ENCODE peak calls at places on chromosomes 6 and 20, in five cellular contexts. O is activated CD4-positive, CD25-positive, alpha-beta regulatory T cell; P is HAP-1; A is psoas muscle; I is GM18507. Y is an unnamed sample.

GRCh38 chr6:169167581-169168301 is 85.9 kb downstream of the THBS2 start:
- DNase-seq in O (no peak), P (no peak), A (no peak), I (no peak), Y (peak)

GRCh38 chr20:53917145-53918009 is 153.0 kb downstream of the BCAS1 start:
- DNase-seq in O (no peak), P (no peak), A (peak), I (no peak), Y (peak)

GRCh38 chr6:110002676-110003075 is 24.6 kb downstream of the GPR6 start:
- DNase-seq in O (no peak), P (no peak), A (no peak), I (no peak), Y (no peak)

GRCh38 chr20:51198238-51198637 is 175.3 kb upstream of the KCNG1 start:
- DNase-seq in O (no peak), P (no peak), A (no peak), I (no peak), Y (no peak)

GRCh38 chr6:108766886-108767285 is 81.3 kb upstream of the ARMC2 start:
- DNase-seq in O (no peak), P (no peak), A (no peak), I (no peak), Y (no peak)

GRCh38 chr20:53001502-53002301 is 29.5 kb downstream of the TSHZ2 start:
- DNase-seq in O (no peak), P (no peak), A (no peak), I (no peak), Y (no peak)

GRCh38 chr20:50613438-50614169 is 77.7 kb downstream of the RIPOR3 start:
- DNase-seq in O (no peak), P (no peak), A (no peak), I (no peak), Y (no peak)

GRCh38 chr20:10309326-10309725 is 90.7 kb downstream of the SNAP25 start:
- DNase-seq in O (no peak), P (no peak), A (no peak), I (no peak), Y (no peak)

GRCh38 chr6:84728602-84729001 is 35.8 kb downstream of the TBX18 start:
- DNase-seq in O (no peak), P (no peak), A (no peak), I (no peak), Y (no peak)

GRCh38 chr6:52595000-52595795 is 18.3 kb upstream of the TRAM2 start:
- DNase-seq in O (no peak), P (peak), A (no peak), I (no peak), Y (peak)

GRCh38 chr6:74631558-74631957 is 574.3 kb downstream of the COL12A1 start:
- DNase-seq in O (no peak), P (no peak), A (no peak), I (no peak), Y (no peak)

GRCh38 chr6:138572200-138572875 is 73.0 kb upstream of the NHSL1 start:
- DNase-seq in O (no peak), P (peak), A (no peak), I (no peak), Y (peak)

GRCh38 chr6:145836170-145836569 is 21.6 kb upstream of the FBXO30 start:
- DNase-seq in O (no peak), P (no peak), A (no peak), I (no peak), Y (no peak)

GRCh38 chr20:41003143-41003932 is 25.3 kb upstream of the TOP1 start:
- DNase-seq in O (peak), P (no peak), A (no peak), I (no peak), Y (peak)

GRCh38 chr6:167738386-167738785 is 88.3 kb upstream of the AFDN start:
- DNase-seq in O (no peak), P (no peak), A (no peak), I (no peak), Y (no peak)

GRCh38 chr20:60048634-60049578 is 90.7 kb downstream of the CDH26 start:
- DNase-seq in O (no peak), P (no peak), A (no peak), I (no peak), Y (no peak)

GRCh38 chr6:44012078-44012493 is 115.2 kb downstream of the MRPL14 start:
- DNase-seq in O (no peak), P (no peak), A (no peak), I (no peak), Y (peak)

GRCh38 chr6:20365456-20365855 is 36.2 kb upstream of the E2F3 start:
- DNase-seq in O (no peak), P (no peak), A (no peak), I (no peak), Y (no peak)

GRCh38 chr6:138526822-138527235 is 27.5 kb upstream of the NHSL1 start:
- DNase-seq in O (no peak), P (peak), A (no peak), I (no peak), Y (no peak)

GRCh38 chr6:56724455-56724854 is 81.8 kb upstream of the DST start:
- DNase-seq in O (no peak), P (no peak), A (no peak), I (no peak), Y (no peak)

GRCh38 chr6:144294016-144294415 is 8.9 kb downstream of the UTRN start:
- DNase-seq in O (no peak), P (no peak), A (no peak), I (no peak), Y (no peak)

GRCh38 chr20:4722571-4722970 is 862 bp downstream of the PRND start:
- DNase-seq in O (no peak), P (no peak), A (no peak), I (no peak), Y (no peak)

GRCh38 chr6:132041706-132042105 is 90.5 kb upstream of the CCN2 start:
- DNase-seq in O (no peak), P (no peak), A (no peak), I (no peak), Y (no peak)

GRCh38 chr6:135675862-135676261 is 175.6 kb upstream of the PDE7B start:
- DNase-seq in O (no peak), P (no peak), A (no peak), I (no peak), Y (no peak)

GRCh38 chr6:140846518-140847277 is 1286.0 kb upstream of the GJE1 start:
- DNase-seq in O (no peak), P (no peak), A (no peak), I (no peak), Y (no peak)

GRCh38 chr6:37622639-37623038 is 75.0 kb downstream of the MDGA1 start:
- DNase-seq in O (no peak), P (no peak), A (no peak), I (no peak), Y (no peak)

GRCh38 chr6:159608961-159609673 is 83.9 kb downstream of the SOD2 start:
- DNase-seq in O (no peak), P (peak), A (no peak), I (peak), Y (no peak)

GRCh38 chr6:17932362-17932852 is 55.0 kb downstream of the KIF13A start:
- DNase-seq in O (no peak), P (no peak), A (no peak), I (no peak), Y (peak)

GRCh38 chr6:5498579-5498899 is 237.2 kb downstream of the FARS2 start:
- DNase-seq in O (no peak), P (no peak), A (no peak), I (no peak), Y (no peak)